ENCODE peak calls at places on chromosomes 3 and 15, in seven cellular contexts. H is omental fat pad, P is AG10803, C is A549, I is dorsolateral prefrontal cortex, O is nephron progenitor cell, K is foreskin keratinocyte. U is an unnamed sample.

GRCh38 chr15:66760968-66761722 is 59.1 kb downstream of the SMAD6 start:
- DNase-seq in H (no peak), P (no peak), C (no peak), I (no peak), O (no peak), K (no peak), U (no peak)

GRCh38 chr3:58414538-58415197 is 19.0 kb downstream of the PDHB start:
- DNase-seq in H (peak; percentile 26), P (peak; percentile 78), C (peak; percentile 51), I (no peak), O (peak; percentile 34), K (peak; percentile 43), U (no peak)

GRCh38 chr3:47283596-47284364 is 1.0 kb downstream of the KLHL18 start:
- DNase-seq in H (no peak), P (peak; percentile 18), C (no peak), I (no peak), O (peak; percentile 18), K (peak; percentile 8), U (no peak)

GRCh38 chr3:140942221-140943104 is 827 bp downstream of the SLC25A36 start:
- DNase-seq in H (peak; percentile 27), P (peak; percentile 54), C (peak; percentile 69), I (peak; percentile 30), O (peak; percentile 78), K (peak; percentile 55), U (no peak)

GRCh38 chr15:89129123-89129815 is 41.0 kb downstream of the ABHD2 start:
- DNase-seq in H (no peak), P (no peak), C (peak; percentile 63), I (peak; percentile 61), O (peak; percentile 70), K (no peak), U (no peak)

GRCh38 chr3:107382626-107383025 is 5.4 kb downstream of the CCDC54 start:
- DNase-seq in H (no peak), P (no peak), C (no peak), I (no peak), O (no peak), K (no peak), U (no peak)

GRCh38 chr3:141237701-141238521 is 6.3 kb downstream of the PXYLP1 start:
- DNase-seq in H (no peak), P (no peak), C (no peak), I (no peak), O (no peak), K (no peak), U (no peak)

GRCh38 chr3:49787182-49787464 is 781 bp upstream of the IP6K1 start:
- DNase-seq in H (no peak), P (no peak), C (no peak), I (no peak), O (no peak), K (no peak), U (no peak)

GRCh38 chr3:37571269-37571668 is 290.4 kb upstream of the CTDSPL start:
- DNase-seq in H (no peak), P (no peak), C (peak; percentile 7), I (no peak), O (no peak), K (no peak), U (no peak)

GRCh38 chr3:12227833-12228232 is 61.0 kb upstream of the PPARG start:
- DNase-seq in H (no peak), P (peak; percentile 94), C (no peak), I (no peak), O (no peak), K (no peak), U (no peak)

GRCh38 chr3:3666664-3667063 is 132.6 kb upstream of the LRRN1 start:
- DNase-seq in H (no peak), P (no peak), C (no peak), I (no peak), O (no peak), K (peak; percentile 5), U (no peak)

GRCh38 chr3:100033814-100034490 is 80.3 kb downstream of the FILIP1L start:
- DNase-seq in H (no peak), P (peak; percentile 55), C (no peak), I (no peak), O (no peak), K (no peak), U (no peak)

GRCh38 chr15:39391230-39391629 is 189.6 kb upstream of the THBS1 start:
- DNase-seq in H (no peak), P (peak; percentile 18), C (no peak), I (no peak), O (no peak), K (peak; percentile 79), U (no peak)

GRCh38 chr15:88262064-88262463 is 5.5 kb upstream of the NTRK3 start:
- DNase-seq in H (no peak), P (no peak), C (peak; percentile 32), I (no peak), O (no peak), K (no peak), U (no peak)

GRCh38 chr3:56870436-56870835 is 68.7 kb upstream of the ARHGEF3 start:
- DNase-seq in H (no peak), P (no peak), C (no peak), I (no peak), O (no peak), K (peak; percentile 40), U (no peak)

GRCh38 chr3:175716451-175716850 is 857.3 kb downstream of the NAALADL2 start:
- DNase-seq in H (no peak), P (peak; percentile 13), C (no peak), I (no peak), O (no peak), K (no peak), U (no peak)

GRCh38 chr15:78320173-78320572 is 20.0 kb upstream of the CRABP1 start:
- DNase-seq in H (no peak), P (no peak), C (no peak), I (no peak), O (no peak), K (no peak), U (no peak)

GRCh38 chr3:22474706-22475470 is 723.9 kb upstream of the ZNF385D start:
- DNase-seq in H (no peak), P (peak; percentile 35), C (no peak), I (no peak), O (no peak), K (no peak), U (no peak)

GRCh38 chr15:75170711-75171341 is 30.9 kb upstream of the C15orf39 start:
- DNase-seq in H (no peak), P (peak; percentile 34), C (no peak), I (no peak), O (no peak), K (peak; percentile 88), U (no peak)

GRCh38 chr15:43249699-43250203 is 17.0 kb downstream of the TGM5 start:
- DNase-seq in H (no peak), P (peak; percentile 91), C (no peak), I (no peak), O (no peak), K (peak; percentile 80), U (no peak)

GRCh38 chr3:3625461-3626271 is 173.6 kb upstream of the LRRN1 start:
- DNase-seq in H (no peak), P (no peak), C (no peak), I (no peak), O (no peak), K (peak; percentile 45), U (no peak)

GRCh38 chr3:157113832-157114505 is 46.0 kb downstream of the CCNL1 start:
- DNase-seq in H (no peak), P (no peak), C (no peak), I (no peak), O (no peak), K (no peak), U (no peak)

DNA sequence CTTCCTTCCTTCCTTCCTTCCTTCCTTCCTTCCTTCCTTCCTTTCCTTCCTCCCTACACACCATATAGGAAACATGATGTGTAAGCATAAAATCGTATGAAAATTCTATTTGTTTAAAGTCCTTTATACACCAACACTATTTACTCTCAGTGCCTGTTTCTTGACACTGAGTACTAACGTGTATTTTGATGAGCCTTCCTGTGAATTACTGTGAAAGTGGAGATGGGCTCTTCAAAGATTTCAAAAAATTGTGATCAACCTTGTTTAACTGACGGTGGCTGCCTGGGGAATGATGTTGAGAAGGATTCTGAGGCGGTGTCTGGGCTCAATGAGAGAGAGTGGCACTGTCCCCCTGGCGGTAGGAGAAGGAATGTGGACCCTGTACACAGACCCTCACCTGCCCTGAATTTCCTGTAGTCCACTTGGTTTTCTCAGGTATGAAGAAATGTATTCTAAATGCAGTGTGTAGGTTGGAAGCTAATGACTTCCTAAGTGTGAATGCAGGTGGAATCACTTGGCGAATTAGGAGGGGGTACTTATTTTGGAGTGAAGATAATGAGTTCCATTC is 237.9 kb downstream of the GAP43 start:
- DNase-seq in H (no peak), P (no peak), C (no peak), I (no peak), O (no peak), K (no peak), U (no peak)
- TF ChIP-seq CTCF in H (no peak), P (no peak), C (no peak), I (no peak), O (peak; percentile 32), K (no peak), U (no peak)

GRCh38 chr3:53072653-53073552 is 27.0 kb upstream of the SFMBT1 start:
- DNase-seq in H (peak; percentile 61), P (peak; percentile 73), C (peak; percentile 69), I (peak; percentile 83), O (peak; percentile 90), K (peak; percentile 50), U (peak; percentile 72)

GRCh38 chr3:53071882-53072431 is 26.1 kb upstream of the SFMBT1 start:
- DNase-seq in H (no peak), P (no peak), C (no peak), I (no peak), O (no peak), K (no peak), U (no peak)

GRCh38 chr3:53068176-53068575 is 22.3 kb upstream of the SFMBT1 start:
- DNase-seq in H (no peak), P (no peak), C (no peak), I (peak; percentile 9), O (no peak), K (no peak), U (no peak)

GRCh38 chr3:53067571-53067970 is 21.7 kb upstream of the SFMBT1 start:
- DNase-seq in H (no peak), P (no peak), C (no peak), I (no peak), O (no peak), K (no peak), U (no peak)

GRCh38 chr3:53069422-53070068 is 23.7 kb upstream of the SFMBT1 start:
- DNase-seq in H (no peak), P (no peak), C (peak; percentile 22), I (no peak), O (no peak), K (no peak), U (no peak)
- TF ChIP-seq CTCF in H (no peak), P (no peak), C (no peak), I (no peak), O (no peak), K (no peak), U (no peak)

GRCh38 chr15:92954578-92954977 is 54.5 kb downstream of the CHD2 start:
- DNase-seq in H (no peak), P (no peak), C (peak; percentile 51), I (no peak), O (peak; percentile 4), K (no peak), U (no peak)
- TF ChIP-seq CTCF in H (no peak), P (peak; percentile 22), C (peak; percentile 27), I (no peak), O (peak; percentile 23), K (peak; percentile 50), U (peak; percentile 22)

DNA sequence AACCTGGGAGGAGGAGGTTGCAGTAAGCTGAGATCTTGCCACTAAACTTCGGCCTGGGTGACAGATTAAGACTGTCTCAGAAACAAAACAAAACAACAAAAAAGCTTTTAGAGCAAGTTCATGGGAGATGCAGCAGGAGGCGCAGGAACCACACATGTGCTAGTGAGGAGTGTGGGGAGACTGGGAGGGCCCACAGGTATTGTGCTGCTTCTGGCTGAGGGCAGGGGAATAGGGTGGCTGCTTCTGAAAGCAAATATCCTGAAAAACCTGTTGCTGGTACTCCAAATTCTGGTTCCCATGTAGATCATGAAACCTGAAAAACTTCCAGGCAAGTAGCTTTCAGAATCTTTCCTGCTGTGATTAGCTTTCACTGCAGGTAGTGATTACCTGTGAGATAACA is 22.1 kb downstream of the TYRO3 start:
- DNase-seq in H (no peak), P (no peak), C (peak; percentile 31), I (no peak), O (no peak), K (peak; percentile 45), U (no peak)
- TF ChIP-seq CTCF in H (no peak), P (peak; percentile 25), C (no peak), I (no peak), O (no peak), K (peak; percentile 74), U (no peak)